ENCODE peak calls at places on chromosomes 4 and X, in six cellular contexts. Z, S, A, E, U and W are unnamed samples.

GRCh38 chr4:56728512-56728911 is 47.4 kb upstream of the HOPX start:
- DNase-seq in U (no peak), A (no peak), E (no peak), Z (peak), S (no peak), W (no peak)

GRCh38 chr4:138595731-138596465 is 353.7 kb upstream of the SLC7A11 start:
- DNase-seq in U (no peak), Z (no peak), A (no peak), S (no peak), E (no peak), W (no peak)

GRCh38 chr4:106852416-106852815 is 183.7 kb downstream of the DKK2 start:
- DNase-seq in E (no peak), U (no peak), A (no peak), S (no peak), Z (no peak), W (no peak)

GRCh38 chr4:87498446-87498900 is 30.7 kb downstream of the SPARCL1 start:
- DNase-seq in U (no peak), E (no peak), A (no peak), Z (no peak), S (no peak), W (no peak)

GRCh38 chr4:149521611-149522010 is 294.0 kb downstream of the IQCM start:
- DNase-seq in U (no peak), Z (no peak), S (no peak), A (no peak), E (no peak), W (no peak)

GRCh38 chr4:10066704-10067651 is 45.7 kb upstream of the SLC2A9 start:
- DNase-seq in Z (no peak), A (no peak), S (no peak), U (peak), E (no peak), W (no peak)

GRCh38 chrX:43865791-43866190 is 16.5 kb downstream of the MAOB start:
- DNase-seq in U (no peak), S (no peak), E (no peak), A (no peak), Z (no peak), W (no peak)

GRCh38 chr4:85860066-85860465 is 385.1 kb downstream of the ARHGAP24 start:
- DNase-seq in E (no peak), U (no peak), Z (no peak), A (no peak), S (no peak), W (no peak)

GRCh38 chrX:129737921-129738320 is 858 bp upstream of the XPNPEP2 start:
- DNase-seq in E (no peak), Z (no peak), U (no peak), S (no peak), A (no peak), W (no peak)

GRCh38 chr4:665381-665750 is 8.7 kb downstream of the ATP5ME start:
- DNase-seq in U (no peak), Z (no peak), E (no peak), S (no peak), A (no peak), W (no peak)

GRCh38 chr4:152572417-152573086 is 36.7 kb upstream of the FBXW7 start:
- DNase-seq in U (no peak), S (no peak), E (no peak), A (no peak), Z (no peak), W (no peak)

GRCh38 chrX:132119821-132120220 is 8.0 kb downstream of the FRMD7 start:
- DNase-seq in A (no peak), U (no peak), S (no peak), Z (no peak), E (no peak), W (no peak)

GRCh38 chr4:107740950-107741701 is 21.1 kb upstream of the PAPSS1 start:
- DNase-seq in Z (no peak), U (no peak), A (no peak), E (no peak), S (no peak), W (no peak)

GRCh38 chr4:79575709-79576479 is 167.9 kb upstream of the GK2 start:
- DNase-seq in Z (no peak), U (no peak), E (no peak), A (no peak), S (no peak), W (no peak)

GRCh38 chrX:107537815-107538214 is 88.4 kb downstream of the FRMPD3 start:
- DNase-seq in U (peak), S (peak), A (no peak), Z (peak), E (no peak), W (no peak)

GRCh38 chr4:6773106-6773505 is 9.4 kb upstream of the KIAA0232 start:
- DNase-seq in U (no peak), S (no peak), A (no peak), E (no peak), Z (no peak), W (no peak)

DNA sequence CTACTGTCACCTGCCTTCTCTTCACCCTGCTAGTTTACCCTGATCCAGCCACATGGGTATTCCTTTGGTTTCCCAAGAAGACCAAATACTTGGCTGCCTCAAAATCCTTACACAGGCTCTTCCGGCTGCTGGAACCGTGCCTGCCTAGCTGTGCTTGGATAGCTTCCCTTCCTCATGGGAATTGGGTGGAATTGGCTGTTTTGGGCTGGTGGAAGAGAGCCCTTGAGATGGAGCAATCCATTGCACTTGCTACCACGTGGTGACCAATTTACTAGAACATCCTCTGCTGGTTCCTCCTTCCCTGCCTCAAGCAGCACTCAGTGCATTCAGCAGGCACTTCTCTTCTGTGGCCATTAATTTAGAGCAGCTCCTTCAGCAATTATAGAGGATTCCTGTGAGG is 119.3 kb upstream of the AP1S2 start:
- DNase-seq in Z (no peak), E (no peak), S (no peak), U (no peak), A (no peak), W (no peak)
- TF ChIP-seq TAF1 in Z (no peak), E (no peak), S (no peak), U (no peak), A (no peak), W (no peak)

GRCh38 chr4:109798866-109799265 is 2.9 kb downstream of the CFI start:
- DNase-seq in U (no peak), A (no peak), Z (no peak), E (no peak), S (no peak), W (no peak)

GRCh38 chr4:109801099-109801789 is 555 bp downstream of the CFI start:
- DNase-seq in U (no peak), S (no peak), Z (no peak), A (no peak), E (no peak), W (no peak)

GRCh38 chr4:109803924-109804571 is 2.2 kb upstream of the CFI start:
- DNase-seq in E (peak), U (no peak), Z (peak), A (no peak), S (peak), W (peak)

DNA sequence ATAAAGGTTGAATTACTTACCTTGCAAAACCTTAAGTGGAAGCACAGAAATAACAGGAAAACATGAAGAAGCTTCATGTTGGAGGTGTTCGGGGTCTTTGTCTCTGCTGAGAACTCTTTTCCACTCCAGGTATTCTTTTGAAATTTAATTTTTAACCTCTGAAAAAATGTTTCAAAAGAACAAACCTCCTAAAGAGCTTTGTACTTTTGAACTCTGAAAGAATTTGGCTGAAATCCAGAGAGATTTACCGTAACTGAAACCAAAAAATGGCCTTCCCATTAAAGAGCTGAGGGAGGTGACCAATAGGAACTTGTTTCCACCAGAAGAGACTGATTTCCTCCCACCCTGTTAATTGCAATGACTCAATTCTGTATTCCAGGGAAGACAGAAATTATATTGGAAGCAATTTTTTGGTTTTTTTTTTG is at the start of gene CFI:
- DNase-seq in E (no peak), Z (no peak), A (no peak), U (no peak), S (peak), W (no peak)
- TF ChIP-seq POLR2A in E (no peak), Z (no peak), A (no peak), U (no peak), S (peak), W (no peak)

DNA sequence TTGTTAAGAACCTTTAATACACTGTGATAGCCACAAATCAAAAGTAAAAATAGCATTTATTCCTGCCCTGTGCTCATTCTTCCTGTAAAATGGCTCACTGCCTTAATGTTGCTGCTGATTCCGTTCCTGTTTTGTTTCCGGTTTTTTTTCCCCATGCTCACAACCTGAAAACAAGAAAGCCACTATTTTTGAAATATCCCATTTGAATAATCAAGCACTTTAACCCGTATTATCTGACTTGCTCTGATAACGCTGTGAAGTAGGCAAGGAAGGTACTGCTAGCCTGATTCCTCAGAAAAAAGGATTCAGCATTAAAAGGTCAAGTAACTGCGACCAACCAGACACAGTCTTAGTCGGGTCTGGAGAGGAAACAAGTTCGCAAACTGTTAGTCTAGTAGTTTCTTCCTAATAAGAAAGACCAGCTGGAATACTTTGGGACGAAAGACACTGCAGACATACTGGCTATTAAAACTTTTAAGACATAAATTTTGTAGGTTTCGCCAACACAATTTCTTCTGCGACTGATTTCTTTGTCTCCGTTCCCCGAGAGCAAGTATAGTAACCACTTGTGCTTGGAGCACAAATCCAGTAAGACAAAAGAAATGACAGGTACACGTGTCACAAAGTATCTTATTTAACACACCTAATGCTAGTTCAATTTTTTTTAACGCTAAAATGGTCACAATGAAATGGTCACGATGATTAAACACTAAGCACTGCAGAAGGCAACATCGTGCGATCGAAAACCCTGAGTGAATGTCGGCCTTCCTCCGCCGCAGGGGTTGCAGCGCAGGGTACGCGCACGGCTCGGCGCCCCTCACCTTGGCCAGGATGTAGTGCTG is 799 bp downstream of the COX18 start:
- DNase-seq in A (no peak), S (peak), Z (peak), E (peak), U (no peak), W (no peak)
- TF ChIP-seq TAF1 in A (no peak), S (no peak), Z (no peak), E (no peak), U (no peak), W (no peak)

GRCh38 chr4:184688447-184688846 is 38.9 kb downstream of the PRIMPOL start:
- DNase-seq in E (no peak), S (no peak), U (no peak), A (no peak), Z (no peak), W (no peak)
- TF ChIP-seq POLR2A in E (no peak), S (no peak), U (no peak), A (no peak), Z (no peak), W (no peak)

GRCh38 chr4:151302432-151302831 is 23.0 kb downstream of the SH3D19 start:
- DNase-seq in A (no peak), Z (no peak), E (no peak), U (no peak), S (peak), W (no peak)
- TF ChIP-seq TAF1 in A (no peak), Z (no peak), E (no peak), U (no peak), S (no peak), W (no peak)

GRCh38 chr4:70705856-70706461 is 15.8 kb upstream of the RUFY3 start:
- DNase-seq in U (no peak), S (no peak), E (no peak), Z (no peak), A (no peak), W (no peak)

GRCh38 chr4:70705146-70705855 is 16.5 kb upstream of the RUFY3 start:
- DNase-seq in U (peak), E (no peak), A (peak), Z (peak), S (peak), W (peak)

GRCh38 chr4:70706516-70706915 is 15.2 kb upstream of the RUFY3 start:
- DNase-seq in Z (no peak), U (no peak), E (no peak), A (no peak), S (no peak), W (no peak)

GRCh38 chr4:70703695-70704332 is 15.5 kb downstream of the UTP3 start:
- DNase-seq in E (no peak), Z (no peak), U (no peak), S (no peak), A (no peak), W (no peak)

DNA sequence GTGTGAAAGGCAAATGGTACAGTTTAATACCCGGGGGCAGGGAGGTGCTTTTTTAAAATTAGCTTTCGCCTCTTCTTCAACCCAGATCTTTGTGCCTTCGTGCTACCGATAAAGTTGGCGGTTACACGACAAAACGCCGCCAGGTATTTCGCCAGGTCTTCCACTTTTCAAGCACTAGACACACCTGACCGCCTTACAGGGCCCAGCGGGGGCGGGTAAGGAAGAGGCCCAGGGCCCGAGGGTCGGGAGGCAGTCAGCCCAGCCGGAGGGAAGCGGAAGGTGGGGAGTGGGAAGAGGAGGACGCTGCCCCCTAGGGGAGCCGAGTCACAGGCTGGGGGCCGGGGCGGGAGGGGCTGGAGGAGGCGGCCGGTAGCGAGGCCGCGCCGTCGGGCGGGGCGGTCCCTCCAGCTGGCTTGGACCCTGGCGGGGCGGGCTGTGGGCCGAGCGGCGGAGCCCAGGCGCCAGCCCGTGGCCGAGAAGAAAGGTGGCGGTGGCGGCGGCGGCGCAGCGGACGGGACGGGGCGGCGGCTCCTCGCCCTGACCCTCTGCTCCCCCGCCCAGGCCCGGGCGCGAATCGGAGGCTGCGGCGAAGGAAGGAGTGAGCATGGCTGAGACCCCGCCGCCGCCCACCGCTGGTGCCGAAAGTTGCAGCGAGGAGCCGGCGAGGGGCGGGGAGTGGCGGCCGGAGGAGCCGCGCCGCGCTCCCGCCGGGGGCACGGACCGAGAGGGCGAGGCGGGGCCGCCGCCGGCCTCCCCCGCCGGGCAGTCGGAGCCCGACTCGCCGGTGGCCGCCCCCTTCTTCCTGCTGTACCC is 16.2 kb downstream of the UTP3 start:
- DNase-seq in U (peak), S (peak), A (peak), E (no peak), Z (peak), W (peak)
- TF ChIP-seq POLR2A in U (no peak), S (peak), A (no peak), E (peak), Z (peak), W (no peak)